ENCODE peak calls at places on chromosomes 2 and 18, in four cellular contexts. V, S, Q and I are unnamed samples.

GRCh38 chr18:62751341-62751821 is 36.0 kb downstream of the PHLPP1 start:
- DNase-seq in V (peak), S (no peak), Q (peak), I (no peak)

GRCh38 chr2:120819720-120820210 is 84.1 kb downstream of the GLI2 start:
- DNase-seq in V (no peak), S (no peak), Q (no peak), I (no peak)

GRCh38 chr2:216777637-216778273 is 82.1 kb downstream of the TNP1 start:
- DNase-seq in V (peak), S (peak), Q (peak), I (no peak)

GRCh38 chr2:100624536-100624935 is 61.7 kb downstream of the PDCL3 start:
- DNase-seq in V (no peak), S (no peak), Q (no peak), I (no peak)

GRCh38 chr2:29106241-29106640 is 9.0 kb upstream of the CLIP4 start:
- DNase-seq in V (no peak), S (no peak), Q (no peak), I (no peak)

GRCh38 chr2:191555092-191555742 is 122.7 kb upstream of the NABP1 start:
- DNase-seq in V (peak), S (peak), Q (peak), I (peak)

GRCh38 chr18:48711651-48712486 is 173.0 kb downstream of the CTIF start:
- DNase-seq in V (no peak), S (peak), Q (peak), I (no peak)

GRCh38 chr18:37529863-37530262 is 35.7 kb downstream of the CELF4 start:
- DNase-seq in V (no peak), S (no peak), Q (no peak), I (no peak)

GRCh38 chr18:13628211-13628610 is 98.1 kb downstream of the FAM210A start:
- DNase-seq in V (no peak), S (no peak), Q (no peak), I (no peak)

GRCh38 chr2:158779621-158780020 is 15.5 kb upstream of the DAPL1 start:
- DNase-seq in V (no peak), S (no peak), Q (no peak), I (no peak)

GRCh38 chr2:37561615-37562569 is 109.5 kb downstream of the CDC42EP3 start:
- DNase-seq in V (peak), S (peak), Q (no peak), I (peak)

GRCh38 chr2:82998770-82999169 is 1460.3 kb downstream of the SUCLG1 start:
- DNase-seq in V (no peak), S (no peak), Q (no peak), I (no peak)

GRCh38 chr2:235746257-235746934 is 252.6 kb downstream of the AGAP1 start:
- DNase-seq in V (peak), S (peak), Q (peak), I (peak)

GRCh38 chr2:194223173-194223670 is 1433.8 kb upstream of the SLC39A10 start:
- DNase-seq in V (no peak), S (no peak), Q (no peak), I (no peak)

GRCh38 chr2:197705912-197706838 is 1.0 kb downstream of the MARS2 start:
- DNase-seq in V (no peak), S (no peak), Q (peak), I (no peak)

GRCh38 chr2:45984366-45984765 is 312.8 kb upstream of the EPAS1 start:
- DNase-seq in V (no peak), S (no peak), Q (no peak), I (no peak)

GRCh38 chr2:64913357-64913869 is 75.8 kb upstream of the SLC1A4 start:
- DNase-seq in V (no peak), S (no peak), Q (no peak), I (no peak)

GRCh38 chr2:16400127-16400623 is 265.5 kb downstream of the CYRIA start:
- DNase-seq in V (no peak), S (no peak), Q (no peak), I (no peak)

GRCh38 chr18:11994346-11994707 is 13.0 kb downstream of the IMPA2 start:
- DNase-seq in V (no peak), S (peak), Q (no peak), I (no peak)

GRCh38 chr2:105741216-105741615 is 3.5 kb upstream of the NCK2 start:
- DNase-seq in V (no peak), S (no peak), Q (no peak), I (no peak)

GRCh38 chr2:133586978-133587377 is 18.7 kb upstream of the NCKAP5 start:
- DNase-seq in V (no peak), S (no peak), Q (no peak), I (no peak)

GRCh38 chr2:23497063-23497462 is 112.1 kb downstream of the KLHL29 start:
- DNase-seq in V (no peak), S (no peak), Q (no peak), I (peak)

GRCh38 chr2:129103922-129104878 is 785.5 kb upstream of the HS6ST1 start:
- DNase-seq in V (no peak), S (no peak), Q (no peak), I (no peak)

GRCh38 chr18:63928331-63928730 is 20.6 kb downstream of the SERPINB10 start:
- DNase-seq in V (no peak), S (no peak), Q (no peak), I (no peak)

GRCh38 chr18:49608892-49609291 is 47.0 kb downstream of the LIPG start:
- DNase-seq in V (no peak), S (no peak), Q (no peak), I (no peak)

GRCh38 chr2:222690564-222691200 is 19.2 kb downstream of the MOGAT1 start:
- DNase-seq in V (peak), S (peak), Q (peak), I (no peak)

GRCh38 chr18:61464551-61465102 is 131.4 kb downstream of the CDH20 start:
- DNase-seq in V (no peak), S (no peak), Q (no peak), I (no peak)

GRCh38 chr18:12159446-12159845 is 65.8 kb downstream of the ANKRD62 start:
- DNase-seq in V (no peak), S (peak), Q (no peak), I (no peak)

GRCh38 chr18:63951302-63951705 is 2.2 kb downstream of the HMSD start:
- DNase-seq in V (no peak), S (no peak), Q (no peak), I (no peak)

DNA sequence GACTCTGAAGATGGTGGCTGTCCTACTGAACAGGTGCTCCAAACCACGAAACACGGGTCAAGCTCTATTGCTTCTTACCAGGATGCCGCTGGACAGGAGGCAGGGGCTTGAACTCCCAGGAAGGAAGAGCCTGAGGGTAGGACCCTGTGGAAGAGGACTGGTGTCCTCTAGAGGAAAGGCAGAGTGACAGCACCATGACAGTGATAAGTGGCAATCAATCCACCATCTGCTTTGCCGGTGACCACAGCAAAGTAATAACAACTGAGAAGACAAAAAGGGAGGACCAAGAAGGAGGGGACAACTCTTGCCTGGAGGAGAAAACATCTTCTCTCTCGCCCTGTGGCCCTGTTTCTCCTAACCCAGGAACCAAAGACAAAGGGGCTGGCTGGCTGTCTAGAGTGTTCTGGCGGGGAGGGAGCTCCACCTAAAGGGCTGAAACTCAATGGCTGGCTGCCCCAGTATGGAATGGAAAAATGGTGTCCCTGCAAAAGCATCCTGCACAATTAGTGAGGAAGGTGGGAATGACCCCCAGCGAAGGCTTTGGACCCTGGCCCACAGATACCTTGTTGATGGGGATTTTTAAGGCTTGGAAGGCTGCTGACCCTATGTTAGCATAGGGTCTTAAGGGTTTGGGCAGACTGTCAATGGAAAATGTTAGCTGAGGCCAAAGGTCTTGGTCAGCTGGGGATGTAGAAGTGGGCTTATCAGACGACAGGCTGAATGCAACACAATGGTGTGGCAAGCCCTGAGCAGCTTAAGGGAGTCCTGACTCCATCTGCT is 35.4 kb downstream of the PROC start:
- DNase-seq in V (no peak), S (no peak), Q (no peak), I (no peak)
- TF ChIP-seq CTCF in V (no peak), S (peak), Q (no peak), I (peak)

GRCh38 chr2:20073462-20073861 is 22.0 kb upstream of the LAPTM4A start:
- DNase-seq in V (no peak), S (no peak), Q (no peak), I (no peak)
- TF ChIP-seq CTCF in V (no peak), S (no peak), Q (no peak), I (no peak)

GRCh38 chr18:39946623-39947061 is 2008.4 kb upstream of the PIK3C3 start:
- DNase-seq in V (peak), S (peak), Q (no peak), I (peak)

GRCh38 chr18:39939209-39939608 is 2015.8 kb upstream of the PIK3C3 start:
- DNase-seq in V (no peak), S (no peak), Q (no peak), I (no peak)

GRCh38 chr18:39942702-39943101 is 2012.3 kb upstream of the PIK3C3 start:
- DNase-seq in V (no peak), S (no peak), Q (no peak), I (no peak)

GRCh38 chr18:39945076-39945475 is 2010.0 kb upstream of the PIK3C3 start:
- DNase-seq in V (no peak), S (no peak), Q (no peak), I (no peak)
- TF ChIP-seq CTCF in V (no peak), S (no peak), Q (no peak), I (no peak)

GRCh38 chr2:162318280-162319222 is at the start of gene IFIH1:
- DNase-seq in V (peak), S (peak), Q (peak), I (peak)
- TF ChIP-seq CTCF in V (peak), S (peak), Q (no peak), I (peak)

DNA sequence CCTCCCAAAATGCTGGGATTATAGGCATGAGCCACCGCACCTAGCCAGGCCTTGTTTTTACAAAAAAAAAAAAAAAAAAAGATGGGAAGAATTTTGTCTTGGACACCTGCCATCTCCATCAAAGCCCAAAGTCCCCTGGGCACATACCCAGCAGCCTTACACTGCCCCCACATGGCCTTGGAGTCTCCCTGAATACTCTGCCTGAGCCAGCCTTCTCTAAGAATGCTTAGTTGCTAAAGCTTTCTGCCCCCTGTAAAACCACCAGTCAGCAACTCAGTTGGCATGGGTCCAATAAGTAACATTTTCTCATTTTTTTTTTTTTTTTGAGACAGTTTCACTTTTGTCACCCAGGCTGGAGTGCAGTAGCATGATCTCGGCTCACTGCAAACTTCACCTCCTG is 40.6 kb downstream of the SPC25 start:
- DNase-seq in V (peak), S (no peak), Q (peak), I (peak)
- TF ChIP-seq CTCF in V (peak), S (no peak), Q (no peak), I (peak)